ENCODE peak calls at places on chromosomes 12 and 14, in seven cellular contexts. C, M, Y, Q, G, N and B are unnamed samples.

GRCh38 chr12:2339022-2339431 is 286.2 kb downstream of the CACNA1C start:
- DNase-seq in C (no peak), M (peak), Y (no peak), Q (no peak), G (no peak), N (no peak), B (no peak)

GRCh38 chr12:94171595-94171930 is 23.2 kb downstream of the PLXNC1 start:
- DNase-seq in C (no peak), M (peak), Y (no peak), Q (no peak), G (no peak), N (no peak), B (no peak)

GRCh38 chr12:82910246-82910893 is 223.7 kb downstream of the TMTC2 start:
- DNase-seq in C (no peak), M (no peak), Y (no peak), Q (no peak), G (no peak), N (no peak), B (no peak)

GRCh38 chr12:97943359-97943758 is 480.8 kb downstream of the RMST start:
- DNase-seq in C (no peak), M (no peak), Y (no peak), Q (no peak), G (no peak), N (no peak), B (no peak)

GRCh38 chr14:78902010-78902623 is 731.9 kb downstream of the NRXN3 start:
- DNase-seq in C (no peak), M (peak), Y (no peak), Q (peak), G (peak), N (no peak), B (peak)

GRCh38 chr14:105013150-105013787 is 7.6 kb downstream of the CDCA4 start:
- DNase-seq in C (no peak), M (peak), Y (no peak), Q (no peak), G (no peak), N (no peak), B (no peak)

GRCh38 chr14:64569108-64570045 is 19.6 kb downstream of the PPP1R36 start:
- DNase-seq in C (peak), M (peak), Y (no peak), Q (peak), G (peak), N (no peak), B (peak)

GRCh38 chr12:25151476-25151875 is 43.5 kb downstream of the DNAI7 start:
- DNase-seq in C (peak), M (peak), Y (no peak), Q (peak), G (peak), N (no peak), B (peak)

GRCh38 chr12:75478395-75478794 is 2.2 kb upstream of the GLIPR1 start:
- DNase-seq in C (no peak), M (peak), Y (no peak), Q (no peak), G (no peak), N (no peak), B (no peak)

GRCh38 chr12:72966684-72967083 is 694.5 kb downstream of the TRHDE start:
- DNase-seq in C (no peak), M (no peak), Y (no peak), Q (no peak), G (no peak), N (no peak), B (no peak)

GRCh38 chr14:35695647-35696046 is 113.4 kb downstream of the RALGAPA1 start:
- DNase-seq in C (no peak), M (peak), Y (no peak), Q (no peak), G (no peak), N (no peak), B (no peak)

GRCh38 chr14:35699791-35700444 is 109.2 kb downstream of the RALGAPA1 start:
- DNase-seq in C (no peak), M (no peak), Y (no peak), Q (no peak), G (no peak), N (no peak), B (no peak)

GRCh38 chr14:35696575-35696974 is 112.5 kb downstream of the RALGAPA1 start:
- DNase-seq in C (no peak), M (no peak), Y (no peak), Q (no peak), G (no peak), N (no peak), B (no peak)

GRCh38 chr14:35696119-35696518 is 113.0 kb downstream of the RALGAPA1 start:
- DNase-seq in C (no peak), M (no peak), Y (no peak), Q (no peak), G (no peak), N (no peak), B (no peak)

DNA sequence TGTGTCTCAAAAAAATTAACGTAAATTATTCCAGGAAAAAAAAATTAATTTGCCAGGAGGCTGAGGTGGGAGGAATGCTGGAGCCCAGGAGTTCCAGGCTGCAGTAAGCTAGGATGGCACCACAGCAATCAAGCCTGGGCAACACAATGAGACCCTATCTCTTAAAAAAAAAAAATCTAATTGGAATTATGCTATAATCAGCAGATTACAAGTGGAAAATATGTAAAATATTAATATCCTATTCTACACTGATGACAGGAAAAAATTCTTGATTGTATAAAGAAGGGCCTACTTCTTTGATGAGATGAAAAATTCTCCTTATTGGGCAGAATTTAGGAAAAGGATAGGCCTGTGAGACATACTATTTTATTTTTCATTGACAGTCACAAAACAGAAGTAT is 114.0 kb downstream of the RALGAPA1 start:
- DNase-seq in C (no peak), M (no peak), Y (no peak), Q (no peak), G (no peak), N (no peak), B (no peak)
- TF ChIP-seq POLR2A in C (no peak), M (no peak), Y (no peak), Q (no peak), G (no peak), N (no peak), B (no peak)

DNA sequence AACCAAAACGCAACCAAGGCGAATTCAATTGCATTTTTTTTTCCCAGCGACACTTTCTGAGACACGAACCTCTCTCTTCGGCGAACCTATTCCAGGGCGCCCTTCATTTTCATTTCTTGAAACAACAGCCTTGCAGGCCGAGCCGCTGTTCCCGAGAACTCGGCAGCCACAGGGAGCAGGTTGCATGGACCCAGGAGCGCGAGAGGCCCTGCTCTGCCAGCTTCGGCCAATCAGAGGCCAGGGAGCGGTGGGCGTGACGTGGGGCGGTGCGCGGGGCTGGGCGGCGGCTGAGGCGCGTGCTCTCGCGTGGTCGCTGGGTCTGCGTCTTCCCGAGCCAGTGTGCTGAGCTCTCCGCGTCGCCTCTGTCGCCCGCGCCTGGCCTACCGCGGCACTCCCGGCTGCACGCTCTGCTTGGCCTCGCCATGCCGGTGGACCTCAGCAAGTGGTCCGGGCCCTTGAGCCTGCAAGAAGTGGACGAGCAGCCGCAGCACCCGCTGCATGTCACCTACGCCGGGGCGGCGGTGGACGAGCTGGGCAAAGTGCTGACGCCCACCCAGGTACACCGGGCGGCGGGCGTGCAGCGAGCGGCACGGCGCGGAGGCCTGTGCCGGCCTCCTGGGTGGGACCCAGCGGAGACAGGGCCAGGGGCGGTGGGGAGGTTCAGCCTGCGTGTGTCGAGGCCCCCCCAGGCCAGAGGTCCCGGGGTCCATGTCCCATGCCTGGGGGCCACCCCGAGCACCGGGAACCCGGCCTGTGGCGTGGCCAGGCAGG is at the start of gene PEBP1:
- DNase-seq in C (peak), M (peak), Y (peak), Q (peak), G (peak), N (peak), B (peak)
- TF ChIP-seq POLR2A in C (peak), M (peak), Y (peak), Q (peak), G (no peak), N (peak), B (peak)

DNA sequence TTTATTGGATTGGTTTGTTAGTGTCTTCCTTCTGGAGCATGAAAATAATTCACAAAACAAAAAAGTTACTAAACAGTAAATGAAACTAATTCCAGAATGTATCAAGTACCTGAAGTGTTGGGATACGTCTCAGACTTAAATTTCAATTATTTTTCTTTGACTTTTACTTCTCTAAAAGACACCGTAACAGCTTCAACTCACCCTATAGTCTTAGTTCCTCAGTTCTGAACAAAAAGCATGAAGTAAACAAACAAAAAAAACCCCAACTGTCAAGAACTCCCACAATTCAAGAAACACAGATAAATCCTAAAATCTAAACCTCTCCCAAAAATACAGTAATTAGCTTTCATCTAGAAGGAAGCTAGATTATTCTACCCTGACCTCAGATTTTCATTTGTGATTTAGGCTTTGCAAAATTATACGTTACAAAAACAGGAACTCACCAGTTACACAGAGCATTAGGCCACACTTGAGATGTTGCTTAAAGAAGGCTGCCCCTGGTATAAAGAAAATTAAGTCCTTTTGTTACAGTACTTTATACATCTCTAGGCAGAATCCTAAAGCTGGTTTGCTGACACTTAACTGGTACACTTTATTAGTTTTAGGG is 10.2 kb downstream of the HEATR5A start:
- DNase-seq in C (no peak), M (no peak), Y (no peak), Q (no peak), G (no peak), N (no peak), B (no peak)
- TF ChIP-seq POLR2A in C (no peak), M (no peak), Y (no peak), Q (no peak), G (no peak), N (no peak), B (no peak)

DNA sequence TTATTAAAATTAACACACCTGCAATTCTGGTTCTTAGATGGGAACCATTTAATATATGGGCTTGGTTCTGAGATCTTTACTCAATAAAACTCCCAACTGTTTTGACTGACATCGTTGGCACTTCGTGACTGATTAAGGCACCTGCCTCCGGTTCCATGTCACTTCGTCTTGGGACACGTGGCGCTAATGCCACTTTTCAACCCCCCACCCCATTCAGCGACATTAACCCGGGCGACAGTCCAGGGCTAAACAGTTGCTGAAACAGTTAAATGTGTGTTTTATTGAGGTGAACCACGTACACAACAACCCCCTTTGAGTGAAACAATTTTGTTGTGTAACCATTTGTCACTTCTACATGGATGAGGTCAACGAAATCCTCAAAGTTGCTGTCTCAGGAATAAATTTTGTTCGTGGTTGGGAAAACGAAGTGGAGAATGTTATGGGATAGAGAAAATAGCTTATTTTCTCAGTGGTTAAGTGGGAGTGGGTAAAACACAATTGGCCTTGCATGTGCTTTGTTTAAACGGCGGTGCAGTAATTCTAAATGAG is 9.9 kb upstream of the SLC38A2 start:
- DNase-seq in C (peak), M (no peak), Y (no peak), Q (no peak), G (no peak), N (no peak), B (no peak)
- TF ChIP-seq POLR2A in C (no peak), M (no peak), Y (no peak), Q (no peak), G (no peak), N (no peak), B (no peak)

GRCh38 chr12:57112492-57113294 is 1.5 kb upstream of the STAT6 start:
- DNase-seq in C (no peak), M (no peak), Y (no peak), Q (no peak), G (peak), N (no peak), B (peak)

GRCh38 chr12:57110189-57111045 is 745 bp downstream of the STAT6 start:
- DNase-seq in C (peak), M (peak), Y (no peak), Q (peak), G (peak), N (no peak), B (no peak)

GRCh38 chr12:57107456-57107855 is 3.7 kb downstream of the STAT6 start:
- DNase-seq in C (no peak), M (no peak), Y (no peak), Q (no peak), G (peak), N (no peak), B (no peak)

GRCh38 chr12:57111046-57111698 is at the start of gene STAT6:
- DNase-seq in C (peak), M (peak), Y (no peak), Q (peak), G (peak), N (peak), B (no peak)

GRCh38 chr12:57109207-57110160 is 1.7 kb downstream of the STAT6 start:
- DNase-seq in C (no peak), M (no peak), Y (no peak), Q (no peak), G (no peak), N (no peak), B (no peak)
- TF ChIP-seq POLR2A in C (no peak), M (no peak), Y (no peak), Q (no peak), G (no peak), N (no peak), B (no peak)

GRCh38 chr12:989751-990278 is 1.2 kb upstream of the ERC1 start:
- DNase-seq in C (peak), M (peak), Y (no peak), Q (peak), G (no peak), N (no peak), B (peak)
- TF ChIP-seq POLR2A in C (no peak), M (no peak), Y (no peak), Q (no peak), G (no peak), N (no peak), B (no peak)

GRCh38 chr14:102544745-102545460 is 35.3 kb upstream of the ANKRD9 start:
- DNase-seq in C (no peak), M (no peak), Y (no peak), Q (no peak), G (peak), N (no peak), B (no peak)
- TF ChIP-seq POLR2A in C (no peak), M (no peak), Y (no peak), Q (no peak), G (no peak), N (no peak), B (no peak)

DNA sequence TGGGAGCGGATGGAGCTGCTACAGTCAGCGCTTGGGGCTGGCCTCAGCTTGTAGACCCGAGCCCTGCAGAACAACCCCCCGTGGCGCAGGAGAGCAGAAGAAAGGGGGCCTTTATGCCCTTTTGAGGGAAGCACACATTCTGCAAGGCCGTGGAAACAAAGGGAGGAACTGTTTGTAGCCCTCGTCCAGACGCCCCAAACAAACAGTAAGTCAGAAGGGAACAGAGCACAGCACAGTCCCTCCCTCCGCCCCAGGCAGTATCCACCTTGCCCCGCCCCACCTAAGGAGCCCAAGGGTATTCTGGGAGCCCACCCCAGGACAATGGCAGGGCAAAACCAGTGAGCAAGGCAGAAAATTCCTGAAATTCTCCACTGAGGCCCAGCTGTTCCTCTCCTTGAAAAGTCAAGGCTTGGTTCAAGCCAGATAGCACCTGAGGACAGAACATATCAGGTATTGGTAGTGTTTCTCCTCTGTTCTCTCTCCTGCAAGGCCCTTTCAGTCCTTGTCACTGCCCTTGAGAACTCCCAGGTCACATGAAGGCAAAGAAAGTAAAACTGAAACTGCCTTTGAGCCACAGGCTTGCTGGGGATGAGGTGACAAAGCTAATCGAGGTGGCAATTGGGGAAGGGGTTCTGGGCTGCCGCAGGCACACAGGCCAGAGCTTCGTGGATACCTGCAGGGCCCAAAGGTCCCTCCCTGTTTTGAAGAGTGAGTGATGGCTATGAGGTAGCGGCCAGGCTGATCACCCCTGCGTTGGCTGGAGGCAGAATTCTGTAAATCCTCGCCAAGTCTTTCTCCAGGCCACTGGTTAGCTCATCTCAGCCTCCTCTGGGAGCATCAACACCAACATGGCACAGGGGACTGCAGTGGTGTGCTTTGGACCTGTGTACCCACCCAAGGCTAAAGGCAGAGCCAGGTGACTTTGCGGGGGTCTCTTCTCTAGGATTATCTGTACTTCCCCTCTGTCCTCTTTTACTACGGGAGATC is 499 bp downstream of the DGLUCY start:
- DNase-seq in C (peak), M (peak), Y (peak), Q (peak), G (peak), N (no peak), B (peak)
- TF ChIP-seq POLR2A in C (no peak), M (no peak), Y (peak), Q (peak), G (no peak), N (peak), B (peak)